ENCODE peak calls at places on chromosomes 5 and 9, in ten cellular contexts. L is activated T-helper 1 cell treated with anti-CD3 and anti-CD28 coated beads, Interleukin-2, amount 50 U/mL, for 16 hours; Z is stimulated activated CD8-positive, alpha-beta memory T cell treated with anti-CD3 and anti-CD28 coated beads, Interleukin-2, amount 100 ng/mL, for 1 hour; F is NCI-H1694; E is tibial artery; J is WTC11; U is testis; B is hypothalamus; P is AG09309; K is nephron progenitor cell. Y is an unnamed sample.

GRCh38 chr9:132171702-132172101 is 9.8 kb downstream of the NTNG2 start:
- DNase-seq in L (no peak), Z (no peak), F (no peak), E (no peak), J (no peak), U (no peak), B (no peak), P (no peak), K (no peak), Y (no peak)

GRCh38 chr5:149448831-149449714 is 70.0 kb upstream of the IL17B start:
- DNase-seq in L (no peak), Z (no peak), F (peak; percentile 6), E (no peak), J (peak; percentile 33), U (no peak), B (no peak), P (no peak), K (no peak), Y (no peak)

GRCh38 chr9:137447722-137448568 is 6.8 kb upstream of the ENTPD8 start:
- DNase-seq in L (no peak), Z (no peak), F (no peak), E (no peak), J (no peak), U (no peak), B (no peak), P (no peak), K (peak; percentile 11), Y (no peak)

GRCh38 chr5:32511778-32512374 is 67.3 kb upstream of the ZFR start:
- DNase-seq in L (no peak), Z (no peak), F (no peak), E (no peak), J (no peak), U (no peak), B (no peak), P (no peak), K (no peak), Y (no peak)

GRCh38 chr5:170903075-170903474 is 41.3 kb downstream of the RANBP17 start:
- DNase-seq in L (no peak), Z (no peak), F (no peak), E (no peak), J (peak; percentile 32), U (no peak), B (no peak), P (no peak), K (peak; percentile 13), Y (no peak)

GRCh38 chr5:151223447-151224264 is at the start of gene CCDC69:
- DNase-seq in L (peak; percentile 17), Z (no peak), F (no peak), E (peak; percentile 88), J (peak; percentile 79), U (peak; percentile 91), B (peak; percentile 22), P (no peak), K (peak; percentile 80), Y (no peak)

GRCh38 chr9:27094640-27095039 is 14.4 kb upstream of the TEK start:
- DNase-seq in L (no peak), Z (no peak), F (no peak), E (no peak), J (no peak), U (no peak), B (no peak), P (peak; percentile 38), K (no peak), Y (peak; percentile 56)

GRCh38 chr5:133373121-133373870 is 239.0 kb downstream of the FSTL4 start:
- DNase-seq in L (no peak), Z (no peak), F (no peak), E (no peak), J (no peak), U (no peak), B (no peak), P (no peak), K (no peak), Y (peak; percentile 9)

GRCh38 chr5:7714119-7714518 is 136.8 kb downstream of the CFAP90 start:
- DNase-seq in L (no peak), Z (no peak), F (no peak), E (no peak), J (no peak), U (no peak), B (no peak), P (no peak), K (no peak), Y (no peak)

GRCh38 chr5:150636391-150637244 is 3.8 kb upstream of the SYNPO start:
- DNase-seq in L (no peak), Z (no peak), F (peak; percentile 41), E (peak; percentile 89), J (no peak), U (peak; percentile 63), B (no peak), P (no peak), K (no peak), Y (no peak)

GRCh38 chr9:123828449-123828848 is 101.5 kb downstream of the DENND1A start:
- DNase-seq in L (no peak), Z (no peak), F (no peak), E (no peak), J (no peak), U (no peak), B (no peak), P (no peak), K (no peak), Y (no peak)

GRCh38 chr9:117178596-117179111 is 236.2 kb downstream of the ASTN2 start:
- DNase-seq in L (no peak), Z (no peak), F (peak; percentile 90), E (no peak), J (no peak), U (no peak), B (no peak), P (no peak), K (no peak), Y (no peak)

GRCh38 chr5:56357426-56357825 is 124.3 kb upstream of the ANKRD55 start:
- DNase-seq in L (no peak), Z (no peak), F (no peak), E (no peak), J (no peak), U (peak; percentile 64), B (no peak), P (no peak), K (no peak), Y (no peak)

GRCh38 chr5:1827410-1828397 is 26.5 kb downstream of the NDUFS6 start:
- DNase-seq in L (no peak), Z (no peak), F (no peak), E (no peak), J (peak; percentile 59), U (no peak), B (no peak), P (no peak), K (peak; percentile 26), Y (no peak)

GRCh38 chr9:135516132-135516860 is 4.9 kb upstream of the LCN1 start:
- DNase-seq in L (no peak), Z (no peak), F (no peak), E (peak; percentile 43), J (no peak), U (no peak), B (no peak), P (no peak), K (no peak), Y (no peak)

GRCh38 chr5:145943674-145944121 is 7.3 kb downstream of the SH3RF2 start:
- DNase-seq in L (no peak), Z (no peak), F (no peak), E (no peak), J (no peak), U (peak; percentile 33), B (no peak), P (no peak), K (no peak), Y (no peak)

GRCh38 chr5:137900925-137901817 is 11.9 kb downstream of the PKD2L2 start:
- DNase-seq in L (no peak), Z (no peak), F (no peak), E (no peak), J (no peak), U (no peak), B (no peak), P (no peak), K (no peak), Y (no peak)

GRCh38 chr5:74685979-74686631 is 1.1 kb downstream of the HEXB start:
- DNase-seq in L (no peak), Z (no peak), F (no peak), E (no peak), J (no peak), U (peak; percentile 26), B (no peak), P (no peak), K (no peak), Y (no peak)